ENCODE peak calls at places on chromosomes 7 and 10, in five cellular contexts. One of them, this sample, is unnamed.

GRCh38 chr7:91759205-91759863 is 121.2 kb downstream of the MTERF1 start:
- DNase-seq in OCI-M1: peak
- DNase-seq in NCI-H345: no peak
- DNase-seq in upper lobe of right lung: peak
- DNase-seq in GM23248: peak
- DNase-seq in this sample: no peak

GRCh38 chr7:4803397-4804241 is 28.2 kb downstream of the AP5Z1 start:
- DNase-seq in OCI-M1: no peak
- DNase-seq in NCI-H345: no peak
- DNase-seq in upper lobe of right lung: no peak
- DNase-seq in GM23248: no peak
- DNase-seq in this sample: no peak

GRCh38 chr7:130486114-130486962 is 5.5 kb upstream of the MEST start:
- DNase-seq in OCI-M1: peak
- DNase-seq in NCI-H345: peak
- DNase-seq in upper lobe of right lung: peak
- DNase-seq in GM23248: no peak
- DNase-seq in this sample: no peak

GRCh38 chr7:127831312-127832212 is 179.6 kb downstream of the SND1 start:
- DNase-seq in OCI-M1: no peak
- DNase-seq in NCI-H345: peak
- DNase-seq in upper lobe of right lung: no peak
- DNase-seq in GM23248: no peak
- DNase-seq in this sample: no peak

GRCh38 chr10:96724621-96725020 is 4.3 kb upstream of the PIK3AP1 start:
- DNase-seq in OCI-M1: no peak
- DNase-seq in NCI-H345: no peak
- DNase-seq in upper lobe of right lung: no peak
- DNase-seq in GM23248: no peak
- DNase-seq in this sample: no peak

GRCh38 chr7:130732980-130733865 is 784 bp downstream of the KLF14 start:
- DNase-seq in OCI-M1: no peak
- DNase-seq in NCI-H345: peak
- DNase-seq in upper lobe of right lung: peak
- DNase-seq in GM23248: peak
- DNase-seq in this sample: no peak

GRCh38 chr7:80783688-80784327 is 135.0 kb downstream of the SEMA3C start:
- DNase-seq in OCI-M1: no peak
- DNase-seq in NCI-H345: no peak
- DNase-seq in upper lobe of right lung: no peak
- DNase-seq in GM23248: peak
- DNase-seq in this sample: no peak

GRCh38 chr7:148242271-148242801 is 348.2 kb upstream of the C7orf33 start:
- DNase-seq in OCI-M1: peak
- DNase-seq in NCI-H345: peak
- DNase-seq in upper lobe of right lung: no peak
- DNase-seq in GM23248: peak
- DNase-seq in this sample: peak

GRCh38 chr10:92756233-92757065 is 66.7 kb downstream of the HHEX start:
- DNase-seq in OCI-M1: peak
- DNase-seq in NCI-H345: peak
- DNase-seq in upper lobe of right lung: no peak
- DNase-seq in GM23248: no peak
- DNase-seq in this sample: peak

GRCh38 chr10:113538131-113538530 is 14.7 kb upstream of the HABP2 start:
- DNase-seq in OCI-M1: no peak
- DNase-seq in NCI-H345: no peak
- DNase-seq in upper lobe of right lung: no peak
- DNase-seq in GM23248: no peak
- DNase-seq in this sample: no peak

GRCh38 chr7:10780400-10780747 is 193.3 kb upstream of the PHF14 start:
- DNase-seq in OCI-M1: no peak
- DNase-seq in NCI-H345: no peak
- DNase-seq in upper lobe of right lung: no peak
- DNase-seq in GM23248: no peak
- DNase-seq in this sample: no peak

GRCh38 chr7:140653319-140654108 is 12.9 kb upstream of the DENND2A start:
- DNase-seq in OCI-M1: peak
- DNase-seq in NCI-H345: peak
- DNase-seq in upper lobe of right lung: peak
- DNase-seq in GM23248: peak
- DNase-seq in this sample: peak

GRCh38 chr7:114026486-114027089 is 107.8 kb upstream of the PPP1R3A start:
- DNase-seq in OCI-M1: peak
- DNase-seq in NCI-H345: peak
- DNase-seq in upper lobe of right lung: no peak
- DNase-seq in GM23248: peak
- DNase-seq in this sample: peak

GRCh38 chr10:91798736-91799579 is 732 bp downstream of the TNKS2 start:
- DNase-seq in OCI-M1: peak
- DNase-seq in NCI-H345: peak
- DNase-seq in upper lobe of right lung: peak
- DNase-seq in GM23248: peak
- DNase-seq in this sample: peak

GRCh38 chr7:5332579-5332978 is 49.8 kb downstream of the SLC29A4 start:
- DNase-seq in OCI-M1: no peak
- DNase-seq in NCI-H345: no peak
- DNase-seq in upper lobe of right lung: no peak
- DNase-seq in GM23248: no peak
- DNase-seq in this sample: no peak

GRCh38 chr10:89978081-89978480 is 276.7 kb downstream of the KIF20B start:
- DNase-seq in OCI-M1: peak
- DNase-seq in NCI-H345: no peak
- DNase-seq in upper lobe of right lung: no peak
- DNase-seq in GM23248: no peak
- DNase-seq in this sample: no peak

GRCh38 chr10:122525788-122526187 is 34.8 kb upstream of the DMBT1 start:
- DNase-seq in OCI-M1: no peak
- DNase-seq in NCI-H345: peak
- DNase-seq in upper lobe of right lung: no peak
- DNase-seq in GM23248: no peak
- DNase-seq in this sample: peak

GRCh38 chr7:138436388-138436787 is 23.7 kb upstream of the TRIM24 start:
- DNase-seq in OCI-M1: no peak
- DNase-seq in NCI-H345: no peak
- DNase-seq in upper lobe of right lung: no peak
- DNase-seq in GM23248: no peak
- DNase-seq in this sample: no peak

GRCh38 chr7:106610996-106611886 is 49.7 kb downstream of the CCDC71L start:
- DNase-seq in OCI-M1: no peak
- DNase-seq in NCI-H345: peak
- DNase-seq in upper lobe of right lung: no peak
- DNase-seq in GM23248: no peak
- DNase-seq in this sample: no peak

GRCh38 chr10:32167450-32167849 is 111.2 kb upstream of the KIF5B start:
- DNase-seq in OCI-M1: no peak
- DNase-seq in NCI-H345: no peak
- DNase-seq in upper lobe of right lung: no peak
- DNase-seq in GM23248: no peak
- DNase-seq in this sample: no peak

GRCh38 chr7:5526190-5527037 is 102.8 kb upstream of the TNRC18 start:
- DNase-seq in OCI-M1: peak
- DNase-seq in NCI-H345: no peak
- DNase-seq in upper lobe of right lung: no peak
- DNase-seq in GM23248: peak
- DNase-seq in this sample: no peak

GRCh38 chr10:6494934-6495592 is 85.0 kb downstream of the PRKCQ start:
- DNase-seq in OCI-M1: no peak
- DNase-seq in NCI-H345: no peak
- DNase-seq in upper lobe of right lung: no peak
- DNase-seq in GM23248: peak
- DNase-seq in this sample: no peak

GRCh38 chr10:58704226-58705200 is 191.8 kb downstream of the BICC1 start:
- DNase-seq in OCI-M1: no peak
- DNase-seq in NCI-H345: no peak
- DNase-seq in upper lobe of right lung: no peak
- DNase-seq in GM23248: peak
- DNase-seq in this sample: no peak

GRCh38 chr7:128201067-128201689 is 39.9 kb upstream of the LEP start:
- DNase-seq in OCI-M1: no peak
- DNase-seq in NCI-H345: no peak
- DNase-seq in upper lobe of right lung: no peak
- DNase-seq in GM23248: no peak
- DNase-seq in this sample: no peak

GRCh38 chr10:19811517-19811916 is 4.7 kb upstream of the PLXDC2 start:
- DNase-seq in OCI-M1: peak
- DNase-seq in NCI-H345: no peak
- DNase-seq in upper lobe of right lung: no peak
- DNase-seq in GM23248: peak
- DNase-seq in this sample: peak

GRCh38 chr7:104252409-104253134 is 44.8 kb upstream of the ORC5 start:
- DNase-seq in OCI-M1: peak
- DNase-seq in NCI-H345: no peak
- DNase-seq in upper lobe of right lung: no peak
- DNase-seq in GM23248: peak
- DNase-seq in this sample: peak

This sample was measured in HEK293T.